ENCODE peak calls at places on chromosomes 3 and 15, in seven cellular contexts. K is NT2/D1, S is K562, W is RWPE2, E is Peyer's patch, R is ovary, Y is left lung. O is an unnamed sample.

GRCh38 chr3:189353988-189354735 is 182.4 kb downstream of the TPRG1 start:
- DNase-seq in R (no peak), K (no peak), W (no peak), S (no peak), Y (no peak), E (no peak), O (no peak)

GRCh38 chr3:12656193-12656592 is 7.7 kb downstream of the RAF1 start:
- DNase-seq in Y (no peak), K (no peak), W (no peak), S (no peak), E (no peak), R (no peak), O (no peak)

GRCh38 chr15:74397239-74398068 is 30.0 kb upstream of the CYP11A1 start:
- DNase-seq in K (no peak), R (no peak), W (no peak), Y (no peak), S (no peak), E (peak), O (no peak)

GRCh38 chr15:100737214-100737613 is 134.8 kb downstream of the ASB7 start:
- DNase-seq in S (no peak), Y (no peak), E (no peak), R (no peak), K (no peak), W (no peak), O (no peak)

GRCh38 chr15:48370460-48370859 is 39.2 kb downstream of the DUT start:
- DNase-seq in K (no peak), Y (no peak), R (no peak), W (no peak), E (no peak), S (no peak), O (no peak)

GRCh38 chr3:126313580-126314304 is 43.5 kb downstream of the KLF15 start:
- DNase-seq in W (no peak), E (no peak), R (no peak), S (no peak), K (no peak), Y (no peak), O (no peak)

GRCh38 chr3:157070600-157070999 is 89.3 kb downstream of the CCNL1 start:
- DNase-seq in W (no peak), E (no peak), S (no peak), R (no peak), K (no peak), Y (no peak), O (no peak)

GRCh38 chr15:65903296-65904073 is 34.2 kb downstream of the RAB11A start:
- DNase-seq in E (no peak), R (no peak), W (no peak), S (no peak), Y (no peak), K (peak), O (no peak)

GRCh38 chr3:43073836-43074220 is 32.1 kb downstream of the POMGNT2 start:
- DNase-seq in E (no peak), S (no peak), R (no peak), K (no peak), Y (no peak), W (no peak), O (no peak)

GRCh38 chr15:45276851-45277250 is 24.8 kb downstream of the SLC28A2 start:
- DNase-seq in W (no peak), S (peak), Y (no peak), K (no peak), R (no peak), E (no peak), O (no peak)

GRCh38 chr3:192186508-192186907 is 540.8 kb downstream of the FGF12 start:
- DNase-seq in R (no peak), K (no peak), Y (no peak), E (no peak), W (no peak), S (no peak), O (no peak)

GRCh38 chr3:152183473-152183872 is 85.3 kb upstream of the MBNL1 start:
- DNase-seq in K (peak), R (peak), W (no peak), S (peak), Y (no peak), E (peak), O (peak)

GRCh38 chr3:152185941-152186630 is 82.6 kb upstream of the MBNL1 start:
- DNase-seq in Y (no peak), R (no peak), K (no peak), S (no peak), W (no peak), E (no peak), O (no peak)

GRCh38 chr3:152190636-152191183 is 78.0 kb upstream of the MBNL1 start:
- DNase-seq in R (no peak), K (no peak), Y (no peak), W (no peak), E (no peak), S (no peak), O (no peak)

DNA sequence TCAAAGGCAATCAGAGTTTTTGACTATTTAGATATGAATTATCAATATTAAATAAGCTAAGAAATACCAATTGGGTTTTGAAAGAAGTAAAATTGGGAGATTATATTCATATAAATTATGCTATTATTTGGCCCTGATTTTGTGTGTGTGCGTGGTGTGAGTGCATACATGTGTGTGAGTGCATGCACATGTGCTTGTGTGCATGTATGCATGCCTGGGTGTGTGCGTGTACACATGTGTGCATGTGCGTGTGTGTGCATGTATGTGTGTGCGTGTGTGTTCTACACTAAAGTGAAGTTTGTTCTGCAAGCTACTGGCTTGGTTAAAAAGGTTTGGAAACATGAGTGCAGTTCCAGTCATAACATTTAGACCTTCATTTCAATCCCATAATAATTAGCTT is 83.4 kb upstream of the MBNL1 start:
- DNase-seq in K (no peak), E (no peak), S (no peak), Y (no peak), R (no peak), W (no peak), O (no peak)
- H3K4me3 ChIP-seq in K (no peak), E (no peak), S (no peak), Y (no peak), R (no peak), W (no peak), O (no peak)

GRCh38 chr15:61171190-61171589 is 57.9 kb downstream of the RORA start:
- DNase-seq in R (no peak), W (no peak), E (no peak), K (no peak), Y (no peak), S (no peak), O (peak)
- H3K4me3 ChIP-seq in R (no peak), W (no peak), E (no peak), K (no peak), Y (no peak), S (no peak), O (no peak)

DNA sequence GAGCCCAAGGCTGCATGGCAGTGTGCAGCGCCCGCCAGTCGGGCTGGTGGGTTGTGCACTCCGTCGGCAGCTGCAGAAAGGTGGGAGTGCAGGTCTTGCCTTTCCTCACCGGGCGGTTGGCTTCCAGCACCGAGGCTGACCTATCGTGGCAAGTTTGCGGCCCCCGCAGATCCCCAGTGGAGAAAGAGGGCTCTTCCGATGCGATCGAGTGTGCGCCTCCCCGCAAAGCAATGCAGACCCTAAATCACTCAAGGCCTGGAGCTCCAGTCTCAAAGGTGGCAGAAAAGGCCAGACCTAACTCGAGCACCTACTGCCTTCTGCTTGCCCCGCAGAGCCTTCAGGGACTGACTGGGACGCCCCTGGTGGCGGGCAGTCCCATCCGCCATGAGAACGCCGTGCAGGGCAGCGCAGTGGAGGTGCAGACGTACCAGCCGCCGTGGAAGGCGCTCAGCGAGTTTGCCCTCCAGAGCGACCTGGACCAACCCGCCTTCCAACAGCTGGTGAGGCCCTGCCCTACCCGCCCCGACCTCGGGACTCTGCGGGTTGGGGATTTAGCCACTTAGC is 4.3 kb downstream of the ISL2 start:
- DNase-seq in E (peak), Y (no peak), K (no peak), R (no peak), W (no peak), S (no peak), O (no peak)
- H3K4me3 ChIP-seq in E (peak), Y (no peak), K (peak), R (no peak), W (no peak), S (no peak), O (peak)

GRCh38 chr3:138347084-138347483 is 1.3 kb upstream of the MRAS start:
- DNase-seq in S (no peak), E (no peak), R (no peak), K (no peak), W (no peak), Y (no peak), O (no peak)
- H3K4me3 ChIP-seq in S (no peak), E (no peak), R (peak), K (peak), W (no peak), Y (peak), O (no peak)

GRCh38 chr15:69450968-69451695 is 1.5 kb upstream of the RPLP1 start:
- DNase-seq in R (peak), E (no peak), S (no peak), K (no peak), W (no peak), Y (no peak), O (no peak)
- H3K4me3 ChIP-seq in R (no peak), E (no peak), S (peak), K (no peak), W (peak), Y (no peak), O (peak)

DNA sequence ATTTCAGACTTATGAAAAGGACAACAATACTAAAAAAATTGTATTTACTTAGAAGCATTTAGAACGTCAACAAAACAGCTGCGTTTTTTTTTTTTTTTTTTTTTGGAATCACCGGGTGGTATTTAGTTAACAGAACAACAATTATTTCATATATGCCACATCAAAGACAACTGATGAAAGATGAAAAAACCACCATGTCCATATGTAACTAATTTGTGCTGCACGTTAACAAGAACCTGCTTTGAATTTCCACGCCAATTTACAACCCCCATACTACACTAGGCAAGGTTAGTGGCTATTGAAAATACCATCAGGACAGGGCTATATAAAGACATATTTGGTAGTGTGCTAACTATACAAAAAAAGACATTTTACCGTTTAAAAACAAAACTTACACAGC is 189.3 kb upstream of the ROBO1 start:
- DNase-seq in K (no peak), S (no peak), W (no peak), E (no peak), R (no peak), Y (no peak), O (no peak)
- H3K4me3 ChIP-seq in K (no peak), S (no peak), W (no peak), E (no peak), R (no peak), Y (no peak), O (no peak)

GRCh38 chr15:28903555-28903954 is 17.8 kb downstream of the APBA2 start:
- DNase-seq in K (no peak), R (no peak), E (no peak), Y (peak), W (peak), S (no peak), O (no peak)

GRCh38 chr15:28901587-28901980 is 15.8 kb downstream of the APBA2 start:
- DNase-seq in R (no peak), E (no peak), K (no peak), W (peak), S (no peak), Y (peak), O (no peak)

GRCh38 chr15:28904023-28904422 is 18.2 kb downstream of the APBA2 start:
- DNase-seq in Y (no peak), E (no peak), S (no peak), R (no peak), K (no peak), W (no peak), O (no peak)

GRCh38 chr15:28901987-28902745 is 16.4 kb downstream of the APBA2 start:
- DNase-seq in S (no peak), Y (peak), R (no peak), W (peak), E (no peak), K (no peak), O (peak)

DNA sequence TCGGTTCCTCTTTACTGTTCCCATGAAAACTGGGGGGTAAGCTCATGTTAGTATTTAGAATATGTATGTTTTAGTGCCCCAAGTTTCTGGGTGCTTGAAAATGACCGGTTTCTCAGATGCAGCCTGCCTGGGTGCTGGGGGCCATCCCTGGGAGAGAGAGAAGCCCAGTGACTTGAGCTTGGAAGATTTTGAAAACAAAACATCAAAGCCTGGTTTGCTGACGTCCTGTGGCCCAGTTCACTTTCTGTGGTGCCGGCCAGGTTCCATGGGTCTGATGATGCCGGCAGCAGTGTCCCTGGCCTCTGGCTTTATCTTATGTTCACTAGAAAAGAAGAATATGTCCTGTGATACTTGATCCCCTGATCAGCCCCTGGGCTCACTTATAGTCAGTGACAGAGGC is 17.1 kb downstream of the APBA2 start:
- DNase-seq in S (no peak), E (no peak), K (no peak), R (no peak), W (no peak), Y (no peak), O (no peak)
- H3K4me3 ChIP-seq in S (no peak), E (no peak), K (no peak), R (no peak), W (no peak), Y (no peak), O (no peak)

GRCh38 chr3:120908030-120908802 is at the start of gene STXBP5L:
- DNase-seq in K (peak), R (peak), W (peak), S (peak), Y (peak), E (no peak), O (peak)
- H3K4me3 ChIP-seq in K (peak), R (peak), W (peak), S (peak), Y (peak), E (peak), O (peak)